ENCODE peak calls at places on chromosomes 2 and 18, in eight cellular contexts. One of them, this sample, is unnamed. For H3K4me1, the result is how much of the 10 kb centered on the place peaks cover.

GRCh38 chr2:235641333-235641732 is 147.5 kb downstream of the AGAP1 start:
- DNase-seq in lower lobe of right lung: no peak
- DNase-seq in psoas muscle: no peak
- DNase-seq in sigmoid colon: no peak
- DNase-seq in colonic mucosa: no peak
- DNase-seq in K562: no peak
- DNase-seq in transverse colon: no peak
- DNase-seq in endothelial cell of umbilical vein: no peak
- DNase-seq in this sample: no peak

GRCh38 chr2:232315049-232315922 is 63.3 kb upstream of the ALPP start:
- DNase-seq in lower lobe of right lung: peak
- DNase-seq in psoas muscle: peak
- DNase-seq in sigmoid colon: peak
- DNase-seq in colonic mucosa: no peak
- DNase-seq in K562: no peak
- DNase-seq in transverse colon: peak
- DNase-seq in endothelial cell of umbilical vein: peak
- DNase-seq in this sample: peak

GRCh38 chr2:131055169-131056065 is 37.8 kb downstream of the FAM168B start:
- DNase-seq in lower lobe of right lung: peak
- DNase-seq in psoas muscle: no peak
- DNase-seq in sigmoid colon: no peak
- DNase-seq in colonic mucosa: no peak
- DNase-seq in K562: no peak
- DNase-seq in transverse colon: no peak
- DNase-seq in endothelial cell of umbilical vein: no peak
- DNase-seq in this sample: no peak

GRCh38 chr18:33716061-33716683 is 138.2 kb downstream of the ASXL3 start:
- DNase-seq in lower lobe of right lung: no peak
- DNase-seq in psoas muscle: no peak
- DNase-seq in sigmoid colon: no peak
- DNase-seq in colonic mucosa: no peak
- DNase-seq in K562: no peak
- DNase-seq in transverse colon: no peak
- DNase-seq in endothelial cell of umbilical vein: no peak
- DNase-seq in this sample: no peak

GRCh38 chr2:160329196-160329595 is 129.1 kb upstream of the ITGB6 start:
- DNase-seq in lower lobe of right lung: no peak
- DNase-seq in psoas muscle: no peak
- DNase-seq in sigmoid colon: no peak
- DNase-seq in colonic mucosa: no peak
- DNase-seq in K562: no peak
- DNase-seq in transverse colon: no peak
- DNase-seq in endothelial cell of umbilical vein: no peak
- DNase-seq in this sample: no peak

GRCh38 chr18:35635171-35635570 is 53.6 kb downstream of the GALNT1 start:
- DNase-seq in lower lobe of right lung: no peak
- DNase-seq in psoas muscle: peak
- DNase-seq in sigmoid colon: no peak
- DNase-seq in colonic mucosa: no peak
- DNase-seq in K562: no peak
- DNase-seq in transverse colon: no peak
- DNase-seq in endothelial cell of umbilical vein: peak
- DNase-seq in this sample: peak

GRCh38 chr2:73920577-73921545 is 5.8 kb upstream of the DGUOK start:
- DNase-seq in lower lobe of right lung: peak
- DNase-seq in psoas muscle: peak
- DNase-seq in sigmoid colon: peak
- DNase-seq in colonic mucosa: peak
- DNase-seq in K562: peak
- DNase-seq in transverse colon: peak
- DNase-seq in endothelial cell of umbilical vein: peak
- DNase-seq in this sample: no peak

GRCh38 chr2:86079981-86080911 is 25.4 kb downstream of the POLR1A start:
- DNase-seq in lower lobe of right lung: peak
- DNase-seq in psoas muscle: peak
- DNase-seq in sigmoid colon: peak
- DNase-seq in colonic mucosa: peak
- DNase-seq in K562: peak
- DNase-seq in transverse colon: peak
- DNase-seq in endothelial cell of umbilical vein: peak
- DNase-seq in this sample: peak

GRCh38 chr2:12326449-12327190 is 390.1 kb upstream of the TRIB2 start:
- DNase-seq in lower lobe of right lung: no peak
- DNase-seq in psoas muscle: no peak
- DNase-seq in sigmoid colon: no peak
- DNase-seq in colonic mucosa: no peak
- DNase-seq in K562: no peak
- DNase-seq in transverse colon: no peak
- DNase-seq in endothelial cell of umbilical vein: no peak
- DNase-seq in this sample: no peak

GRCh38 chr18:24559474-24560018 is 99.1 kb downstream of the HRH4 start:
- DNase-seq in lower lobe of right lung: no peak
- DNase-seq in psoas muscle: no peak
- DNase-seq in sigmoid colon: no peak
- DNase-seq in colonic mucosa: no peak
- DNase-seq in K562: no peak
- DNase-seq in transverse colon: no peak
- DNase-seq in endothelial cell of umbilical vein: no peak
- DNase-seq in this sample: no peak

GRCh38 chr2:179454443-179455218 is 190.0 kb upstream of the SESTD1 start:
- DNase-seq in lower lobe of right lung: no peak
- DNase-seq in psoas muscle: no peak
- DNase-seq in sigmoid colon: no peak
- DNase-seq in colonic mucosa: no peak
- DNase-seq in K562: no peak
- DNase-seq in transverse colon: no peak
- DNase-seq in endothelial cell of umbilical vein: peak
- DNase-seq in this sample: peak

GRCh38 chr2:3458396-3459184 is 60.7 kb downstream of the ADI1 start:
- DNase-seq in lower lobe of right lung: no peak
- DNase-seq in psoas muscle: no peak
- DNase-seq in sigmoid colon: no peak
- DNase-seq in colonic mucosa: no peak
- DNase-seq in K562: no peak
- DNase-seq in transverse colon: no peak
- DNase-seq in endothelial cell of umbilical vein: no peak
- DNase-seq in this sample: no peak

GRCh38 chr2:218292700-218293014 is 354 bp upstream of the TMBIM1 start:
- DNase-seq in lower lobe of right lung: no peak
- DNase-seq in psoas muscle: no peak
- DNase-seq in sigmoid colon: no peak
- DNase-seq in colonic mucosa: no peak
- DNase-seq in K562: no peak
- DNase-seq in transverse colon: no peak
- DNase-seq in endothelial cell of umbilical vein: no peak
- DNase-seq in this sample: no peak

GRCh38 chr2:218290316-218291261 is 1.7 kb downstream of the TMBIM1 start:
- DNase-seq in lower lobe of right lung: no peak
- DNase-seq in psoas muscle: no peak
- DNase-seq in sigmoid colon: no peak
- DNase-seq in colonic mucosa: no peak
- DNase-seq in K562: no peak
- DNase-seq in transverse colon: peak
- DNase-seq in endothelial cell of umbilical vein: no peak
- DNase-seq in this sample: no peak

GRCh38 chr2:218293715-218294429 is 1.6 kb upstream of the TMBIM1 start:
- DNase-seq in lower lobe of right lung: no peak
- DNase-seq in psoas muscle: no peak
- DNase-seq in sigmoid colon: no peak
- DNase-seq in colonic mucosa: no peak
- DNase-seq in K562: no peak
- DNase-seq in transverse colon: no peak
- DNase-seq in endothelial cell of umbilical vein: no peak
- DNase-seq in this sample: no peak

GRCh38 chr2:218291318-218291933 is 877 bp downstream of the TMBIM1 start:
- DNase-seq in lower lobe of right lung: peak
- DNase-seq in psoas muscle: no peak
- DNase-seq in sigmoid colon: no peak
- DNase-seq in colonic mucosa: no peak
- DNase-seq in K562: no peak
- DNase-seq in transverse colon: no peak
- DNase-seq in endothelial cell of umbilical vein: no peak
- DNase-seq in this sample: no peak

GRCh38 chr2:218291934-218292699 is at the start of gene TMBIM1:
- DNase-seq in lower lobe of right lung: peak
- DNase-seq in psoas muscle: peak
- DNase-seq in sigmoid colon: peak
- DNase-seq in colonic mucosa: peak
- DNase-seq in K562: peak
- DNase-seq in transverse colon: peak
- DNase-seq in endothelial cell of umbilical vein: peak
- DNase-seq in this sample: no peak
- H3K4me1 ChIP-seq in lower lobe of right lung: half or more
- H3K4me1 ChIP-seq in psoas muscle: under half
- H3K4me1 ChIP-seq in sigmoid colon: half or more
- H3K4me1 ChIP-seq in colonic mucosa: under half
- H3K4me1 ChIP-seq in K562: under half
- H3K4me1 ChIP-seq in transverse colon: half or more
- H3K4me1 ChIP-seq in endothelial cell of umbilical vein: half or more
- H3K4me1 ChIP-seq in this sample: half or more

DNA sequence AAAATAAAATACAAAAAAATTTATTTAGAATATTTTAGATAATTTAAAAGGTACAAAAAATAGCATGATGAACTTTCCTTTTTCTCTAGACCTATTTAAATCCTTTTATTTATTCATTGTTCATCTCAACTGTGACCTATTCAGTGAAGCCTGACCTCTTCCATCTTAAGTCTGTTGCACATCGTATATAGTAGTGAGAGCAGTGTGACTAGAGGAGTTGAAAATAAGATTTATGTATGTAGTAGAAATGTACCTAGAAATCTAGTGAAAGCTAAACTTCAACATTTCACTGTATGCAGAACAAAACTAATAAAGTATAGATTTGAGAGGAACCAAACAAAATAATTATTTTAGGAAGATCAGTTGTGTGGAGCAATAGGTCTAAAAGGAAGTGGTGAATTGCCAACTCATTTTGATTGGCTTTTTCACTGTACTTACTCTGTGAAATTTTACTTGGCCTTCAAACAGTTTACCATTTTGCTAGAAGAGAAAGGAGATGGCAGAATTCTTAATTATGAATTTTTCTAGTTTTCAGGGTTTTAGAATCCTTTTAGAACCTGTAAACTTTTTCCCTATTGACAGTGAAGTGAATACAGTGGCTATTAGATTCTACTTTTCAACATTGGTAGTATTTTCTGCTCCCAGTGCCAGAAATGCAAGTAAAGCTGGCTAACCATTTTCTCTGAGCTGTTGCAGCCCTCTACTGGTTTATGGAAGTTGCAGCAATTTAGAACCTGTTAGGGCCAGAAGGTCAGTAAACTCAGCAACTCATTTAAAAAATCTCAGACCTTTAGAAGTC is 11.1 kb downstream of the ANKRD12 start:
- DNase-seq in lower lobe of right lung: no peak
- DNase-seq in psoas muscle: no peak
- DNase-seq in sigmoid colon: no peak
- DNase-seq in colonic mucosa: peak
- DNase-seq in K562: peak
- DNase-seq in transverse colon: peak
- DNase-seq in endothelial cell of umbilical vein: peak
- DNase-seq in this sample: no peak
- TF ChIP-seq CTCF in lower lobe of right lung: peak
- TF ChIP-seq CTCF in psoas muscle: peak
- TF ChIP-seq CTCF in sigmoid colon: peak
- TF ChIP-seq CTCF in colonic mucosa: peak
- TF ChIP-seq CTCF in K562: peak
- TF ChIP-seq CTCF in transverse colon: peak
- TF ChIP-seq CTCF in endothelial cell of umbilical vein: peak
- TF ChIP-seq CTCF in this sample: peak

GRCh38 chr2:234401376-234401775 is 95.5 kb downstream of the ARL4C start:
- DNase-seq in lower lobe of right lung: no peak
- DNase-seq in psoas muscle: no peak
- DNase-seq in sigmoid colon: no peak
- DNase-seq in colonic mucosa: no peak
- DNase-seq in K562: no peak
- DNase-seq in transverse colon: no peak
- DNase-seq in endothelial cell of umbilical vein: no peak
- DNase-seq in this sample: no peak

GRCh38 chr2:234404957-234405356 is 91.9 kb downstream of the ARL4C start:
- DNase-seq in lower lobe of right lung: no peak
- DNase-seq in psoas muscle: no peak
- DNase-seq in sigmoid colon: no peak
- DNase-seq in colonic mucosa: no peak
- DNase-seq in K562: no peak
- DNase-seq in transverse colon: no peak
- DNase-seq in endothelial cell of umbilical vein: peak
- DNase-seq in this sample: no peak

GRCh38 chr2:234403751-234404150 is 93.1 kb downstream of the ARL4C start:
- DNase-seq in lower lobe of right lung: no peak
- DNase-seq in psoas muscle: no peak
- DNase-seq in sigmoid colon: no peak
- DNase-seq in colonic mucosa: no peak
- DNase-seq in K562: no peak
- DNase-seq in transverse colon: no peak
- DNase-seq in endothelial cell of umbilical vein: no peak
- DNase-seq in this sample: no peak

GRCh38 chr2:234405472-234405871 is 91.4 kb downstream of the ARL4C start:
- DNase-seq in lower lobe of right lung: no peak
- DNase-seq in psoas muscle: no peak
- DNase-seq in sigmoid colon: no peak
- DNase-seq in colonic mucosa: no peak
- DNase-seq in K562: no peak
- DNase-seq in transverse colon: no peak
- DNase-seq in endothelial cell of umbilical vein: no peak
- DNase-seq in this sample: no peak

GRCh38 chr2:234403074-234403473 is 93.8 kb downstream of the ARL4C start:
- DNase-seq in lower lobe of right lung: no peak
- DNase-seq in psoas muscle: no peak
- DNase-seq in sigmoid colon: no peak
- DNase-seq in colonic mucosa: no peak
- DNase-seq in K562: no peak
- DNase-seq in transverse colon: no peak
- DNase-seq in endothelial cell of umbilical vein: no peak
- DNase-seq in this sample: no peak
- H3K4me1 ChIP-seq in lower lobe of right lung: under half
- H3K4me1 ChIP-seq in psoas muscle: under half
- H3K4me1 ChIP-seq in sigmoid colon: under half
- H3K4me1 ChIP-seq in colonic mucosa: under half
- H3K4me1 ChIP-seq in K562: under half
- H3K4me1 ChIP-seq in transverse colon: under half
- H3K4me1 ChIP-seq in endothelial cell of umbilical vein: under half
- H3K4me1 ChIP-seq in this sample: under half

GRCh38 chr2:42954227-42954962 is 162.0 kb upstream of the HAAO start:
- DNase-seq in lower lobe of right lung: no peak
- DNase-seq in psoas muscle: peak
- DNase-seq in sigmoid colon: no peak
- DNase-seq in colonic mucosa: no peak
- DNase-seq in K562: no peak
- DNase-seq in transverse colon: no peak
- DNase-seq in endothelial cell of umbilical vein: no peak
- DNase-seq in this sample: no peak
- TF ChIP-seq CTCF in lower lobe of right lung: no peak
- TF ChIP-seq CTCF in psoas muscle: no peak
- TF ChIP-seq CTCF in sigmoid colon: no peak
- TF ChIP-seq CTCF in colonic mucosa: no peak
- TF ChIP-seq CTCF in K562: no peak
- TF ChIP-seq CTCF in transverse colon: no peak
- TF ChIP-seq CTCF in endothelial cell of umbilical vein: no peak
- TF ChIP-seq CTCF in this sample: no peak

This sample was measured in keratinocyte.